ENCODE peak calls at places on chromosomes 4 and X, in six cellular contexts. O, D, Q, W, P and K are unnamed samples.

GRCh38 chr4:170446782-170447181 is 357.0 kb upstream of the AADAT start:
- DNase-seq in O (no peak), D (no peak), W (no peak), P (peak), Q (no peak), K (no peak)

GRCh38 chr4:4364486-4365208 is 22.3 kb upstream of the NSG1 start:
- DNase-seq in P (no peak), O (no peak), D (no peak), W (no peak), Q (no peak), K (no peak)

GRCh38 chr4:7457201-7458065 is 22.7 kb upstream of the PSAPL1 start:
- DNase-seq in D (no peak), Q (no peak), P (no peak), W (no peak), O (no peak), K (no peak)

GRCh38 chr4:22416403-22416802 is 99.5 kb downstream of the ADGRA3 start:
- DNase-seq in O (no peak), Q (peak), P (peak), W (no peak), D (no peak), K (no peak)

GRCh38 chr4:96093563-96093962 is 253.7 kb downstream of the PDHA2 start:
- DNase-seq in W (no peak), Q (no peak), D (no peak), O (no peak), P (no peak), K (no peak)

GRCh38 chr4:130636486-130636885 is 1540.5 kb downstream of the C4orf33 start:
- DNase-seq in P (peak), O (no peak), Q (no peak), W (no peak), D (no peak), K (no peak)

GRCh38 chr4:7320413-7320812 is 114.3 kb downstream of the PSAPL1 start:
- DNase-seq in O (no peak), P (no peak), D (no peak), W (no peak), Q (no peak), K (no peak)

GRCh38 chrX:74922922-74923321 is 2.3 kb downstream of the NEXMIF start:
- DNase-seq in W (no peak), Q (no peak), O (no peak), P (peak), D (no peak), K (no peak)

GRCh38 chrX:46758163-46758955 is 559 bp downstream of the SLC9A7 start:
- DNase-seq in O (no peak), Q (no peak), D (no peak), W (peak), P (peak), K (no peak)

GRCh38 chr4:87235020-87235671 is 14.7 kb upstream of the KLHL8 start:
- DNase-seq in P (no peak), O (no peak), Q (no peak), D (no peak), W (no peak), K (no peak)

GRCh38 chr4:136741468-136741867 is 790.8 kb downstream of the PCDH18 start:
- DNase-seq in P (no peak), O (no peak), W (no peak), D (no peak), Q (peak), K (no peak)

GRCh38 chrX:123475068-123475724 is 257.7 kb downstream of the THOC2 start:
- DNase-seq in D (no peak), W (no peak), O (no peak), P (no peak), Q (peak), K (no peak)

GRCh38 chr4:102642571-102643298 is 118.0 kb downstream of the MANBA start:
- DNase-seq in W (no peak), D (no peak), P (no peak), Q (peak), O (peak), K (no peak)

GRCh38 chrX:21166302-21166982 is 207.8 kb upstream of the CNKSR2 start:
- DNase-seq in O (peak), D (no peak), W (no peak), P (no peak), Q (peak), K (no peak)

GRCh38 chrX:65392284-65392683 is 142.3 kb downstream of the LAS1L start:
- DNase-seq in D (no peak), W (no peak), Q (no peak), P (no peak), O (no peak), K (no peak)

GRCh38 chr4:124135409-124135813 is 577.1 kb downstream of the ANKRD50 start:
- DNase-seq in Q (peak), O (no peak), D (no peak), P (no peak), W (no peak), K (no peak)

GRCh38 chr4:108683479-108683878 is 33.1 kb downstream of the OSTC start:
- DNase-seq in P (peak), W (no peak), D (no peak), Q (peak), O (peak), K (no peak)

GRCh38 chr4:153518637-153519384 is 52.7 kb downstream of the TMEM131L start:
- DNase-seq in Q (peak), W (peak), O (no peak), P (no peak), D (no peak), K (peak)

GRCh38 chrX:44105228-44105913 is 132.2 kb upstream of the NDP start:
- DNase-seq in O (no peak), D (no peak), Q (no peak), P (no peak), W (no peak), K (no peak)